ENCODE peak calls at places on chromosome X, in six cellular contexts. P is ecto neural progenitor cell, I is T-cell, Z is neural progenitor cell, M is fibroblast of mammary gland, V is H7. S is an unnamed sample.

GRCh38 chrX:97126020-97126419 is 242.3 kb downstream of the RPA4 start:
- DNase-seq in P (no peak), I (no peak), Z (no peak), M (peak), V (no peak), S (no peak)

GRCh38 chrX:78650906-78651437 is 8.2 kb downstream of the RTL3 start:
- DNase-seq in P (no peak), I (no peak), Z (no peak), M (peak), V (no peak), S (no peak)

GRCh38 chrX:310621-311155 is 7.9 kb downstream of the GTPBP6 start:
- DNase-seq in P (no peak), I (no peak), Z (no peak), M (no peak), V (peak), S (no peak)

GRCh38 chrX:119673336-119673735 is 19.6 kb downstream of the SEPTIN6 start:
- DNase-seq in P (no peak), I (no peak), Z (no peak), M (no peak), V (no peak), S (no peak)

GRCh38 chrX:108464604-108465003 is 25.0 kb downstream of the COL4A5 start:
- DNase-seq in P (no peak), I (no peak), Z (no peak), M (no peak), V (no peak), S (no peak)

GRCh38 chrX:102832661-102833060 is 104.4 kb upstream of the RAB40AL start:
- DNase-seq in P (no peak), I (no peak), Z (peak), M (peak), V (peak), S (peak)

GRCh38 chrX:155247497-155247896 is 16.8 kb downstream of the RAB39B start:
- DNase-seq in P (no peak), I (no peak), Z (no peak), M (no peak), V (no peak), S (no peak)

GRCh38 chrX:119760026-119760902 is 1.9 kb downstream of the SOWAHD start:
- DNase-seq in P (no peak), I (no peak), Z (no peak), M (no peak), V (no peak), S (no peak)

GRCh38 chrX:153888344-153888743 is 2.4 kb upstream of the L1CAM start:
- DNase-seq in P (no peak), I (no peak), Z (no peak), M (no peak), V (no peak), S (peak)

GRCh38 chrX:33032700-33033099 is 178.6 kb downstream of the DMD start:
- DNase-seq in P (no peak), I (no peak), Z (no peak), M (no peak), V (no peak), S (no peak)

GRCh38 chrX:100980608-100981497 is 11.3 kb downstream of the ARL13A start:
- DNase-seq in P (no peak), I (no peak), Z (no peak), M (peak), V (no peak), S (no peak)

GRCh38 chrX:67780694-67781109 is 236.9 kb downstream of the AR start:
- DNase-seq in P (no peak), I (no peak), Z (no peak), M (peak), V (no peak), S (no peak)

GRCh38 chrX:10356979-10357378 is 200.2 kb downstream of the CLCN4 start:
- DNase-seq in P (no peak), I (no peak), Z (no peak), M (peak), V (no peak), S (no peak)

GRCh38 chrX:16788477-16788876 is 2.2 kb downstream of the TXLNG start:
- DNase-seq in P (no peak), I (no peak), Z (no peak), M (peak), V (no peak), S (peak)

GRCh38 chrX:73944582-73944947 is 359.4 kb upstream of the ZCCHC13 start:
- DNase-seq in P (no peak), I (no peak), Z (peak), M (peak), V (peak), S (no peak)

GRCh38 chrX:111375747-111376146 is 36.2 kb downstream of the DCX start:
- DNase-seq in P (no peak), I (no peak), Z (peak), M (peak), V (peak), S (no peak)